ENCODE peak calls at places on chromosomes 11 and 22, in four cellular contexts. K, J, L and M are unnamed samples.

GRCh38 chr11:66011785-66012303 is at the start of gene CST6:
- DNase-seq in J (no peak), K (peak; percentile 69), L (peak; percentile 63), M (no peak)

GRCh38 chr11:69443968-69444364 is 37.5 kb upstream of the LINC01488 start:
- DNase-seq in L (no peak), J (peak; percentile 58), K (no peak), M (peak; percentile 55)

GRCh38 chr22:48417143-48418070 is 1410.3 kb downstream of the BRD1 start:
- DNase-seq in K (no peak), L (no peak), J (no peak), M (no peak)

GRCh38 chr11:125938418-125938817 is 7.4 kb upstream of the VSIG10L2 start:
- DNase-seq in J (no peak), L (peak; percentile 29), K (peak; percentile 31), M (peak; percentile 21)

GRCh38 chr11:86128914-86129313 is 60.0 kb upstream of the PICALM start:
- DNase-seq in L (no peak), K (no peak), J (no peak), M (no peak)

GRCh38 chr11:9704037-9704436 is 40.2 kb downstream of the SWAP70 start:
- DNase-seq in K (no peak), L (no peak), J (no peak), M (no peak)

GRCh38 chr11:130418756-130419155 is 9.7 kb downstream of the ADAMTS8 start:
- DNase-seq in K (no peak), L (no peak), J (peak; percentile 82), M (no peak)

GRCh38 chr11:70521475-70522260 is 123.3 kb downstream of the CTTN start:
- DNase-seq in J (no peak), L (no peak), K (no peak), M (no peak)

GRCh38 chr11:121520243-121521144 is 67.7 kb upstream of the SORL1-AS1 start:
- DNase-seq in J (peak; percentile 89), K (no peak), L (no peak), M (no peak)

GRCh38 chr11:116219171-116219635 is 553.6 kb downstream of the BUD13 start:
- DNase-seq in J (no peak), L (no peak), K (no peak), M (no peak)

GRCh38 chr11:3905080-3905953 is 49.9 kb downstream of the STIM1 start:
- DNase-seq in K (no peak), J (peak; percentile 76), L (no peak), M (peak; percentile 34)

GRCh38 chr22:21457023-21457787 is 10.0 kb upstream of the TMEM191C start:
- DNase-seq in K (no peak), L (peak; percentile 27), J (peak; percentile 71), M (no peak)

GRCh38 chr11:2509481-2510001 is 64.7 kb downstream of the KCNQ1 start:
- DNase-seq in K (no peak), L (peak; percentile 22), J (no peak), M (no peak)

GRCh38 chr11:32162906-32163305 is 72.0 kb downstream of the RCN1 start:
- DNase-seq in K (no peak), J (no peak), L (no peak), M (no peak)

DNA sequence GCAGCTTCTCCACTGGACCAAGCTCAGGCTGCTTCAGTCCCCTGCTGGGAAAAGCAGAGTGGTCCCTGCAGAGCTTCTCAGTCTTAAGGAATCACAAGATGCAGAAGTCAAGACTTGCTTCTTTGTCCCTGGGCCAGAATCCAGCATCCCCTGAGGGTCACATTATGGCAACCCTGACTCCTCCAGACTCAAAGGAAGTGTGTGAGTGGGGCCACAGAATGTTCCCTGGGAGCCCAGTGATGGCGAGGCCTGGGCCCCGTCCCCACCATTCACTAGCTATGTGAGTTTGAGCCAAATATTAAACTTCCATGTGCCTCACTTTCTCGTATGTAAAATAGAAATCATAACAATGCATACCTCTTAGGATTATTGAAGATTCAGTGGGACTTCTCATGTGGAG is 122.2 kb upstream of the NCAM1 start:
- DNase-seq in L (no peak), K (no peak), J (no peak), M (no peak)
- H2AK5ac ChIP-seq in L (no peak overlapping the region), K (no peak overlapping the region), J (no peak overlapping the region), M (no peak overlapping the region)

DNA sequence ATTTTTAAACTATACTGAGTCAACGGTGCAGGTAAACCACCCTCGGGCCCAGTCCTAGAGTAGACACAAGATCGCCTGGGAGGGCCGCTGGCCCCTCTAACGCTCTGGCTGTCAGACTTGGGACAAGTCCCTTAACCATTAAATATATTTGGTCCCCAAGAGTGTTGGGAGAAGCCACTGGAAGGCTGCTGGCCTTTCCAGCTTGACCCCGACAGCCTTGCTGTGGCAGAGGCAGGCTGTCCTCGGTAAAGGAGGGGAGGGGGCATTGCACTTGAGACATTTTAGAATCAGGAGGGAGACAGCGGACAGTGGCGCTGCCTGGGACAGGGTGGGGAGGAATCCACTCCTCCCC is 28.8 kb downstream of the APOL1 start:
- DNase-seq in J (no peak), L (no peak), K (no peak), M (no peak)
- H2BK120ac ChIP-seq in J (no peak overlapping the region), L (no peak overlapping the region), K (no peak overlapping the region), M (no peak overlapping the region)

GRCh38 chr11:45664376-45665205 is 831 bp downstream of the CHST1 start:
- DNase-seq in J (no peak), K (peak; percentile 62), L (no peak), M (no peak)
- H3K27ac ChIP-seq in J (no peak overlapping the region), K (no peak overlapping the region), L (no peak overlapping the region), M (no peak overlapping the region)

GRCh38 chr11:22456993-22457748 is 119.0 kb downstream of the SLC17A6 start:
- DNase-seq in L (no peak), J (no peak), K (no peak), M (peak; percentile 17)
- H2AK5ac ChIP-seq in L (no peak overlapping the region), J (no peak overlapping the region), K (no peak overlapping the region), M (no peak overlapping the region)

DNA sequence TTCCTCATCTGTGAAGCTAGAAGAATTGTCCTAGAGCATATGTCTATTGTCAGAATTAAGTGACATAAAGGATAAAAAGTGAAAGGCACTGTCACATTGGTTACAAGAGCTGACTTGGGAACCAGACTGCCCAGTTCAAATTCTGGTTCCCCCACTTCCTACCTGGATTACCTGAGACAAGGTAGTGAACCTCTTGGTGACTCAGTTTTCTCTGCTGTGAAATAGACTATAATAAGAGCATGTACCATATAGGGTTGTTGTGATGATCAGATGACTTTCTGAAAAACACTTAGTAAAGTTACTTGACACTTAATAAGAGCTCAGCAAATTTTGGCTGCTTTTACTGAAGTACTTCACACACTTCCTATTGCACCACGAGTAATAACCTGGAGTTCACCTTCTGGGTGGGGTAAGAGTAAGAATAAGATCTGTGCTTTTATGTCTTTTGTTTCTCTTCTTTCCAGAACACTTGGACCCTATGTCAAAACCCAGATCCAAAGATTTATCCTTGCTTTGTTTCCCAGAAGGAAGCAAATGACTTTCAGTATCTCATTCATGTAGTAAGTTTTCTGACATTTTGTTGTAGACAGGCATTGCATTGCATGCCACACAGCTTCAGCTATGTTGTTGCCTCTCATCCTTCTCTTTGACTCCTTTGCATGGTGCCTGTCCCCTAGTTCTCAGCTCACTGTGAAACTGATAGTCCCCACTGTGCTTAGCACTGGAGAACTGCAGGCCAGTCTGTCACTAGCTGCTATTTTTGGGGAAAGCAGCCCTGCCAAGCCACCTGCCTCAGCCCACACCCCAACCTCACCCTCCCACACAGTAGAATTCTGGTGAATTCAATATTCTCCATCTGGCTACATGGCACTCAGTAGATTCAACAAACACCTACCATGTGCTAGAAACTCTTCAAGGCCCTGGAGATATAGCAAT is 121.8 kb upstream of the POU2AF2 start:
- DNase-seq in K (no peak), L (no peak), J (no peak), M (no peak)
- H2BK120ac ChIP-seq in K (no peak overlapping the region), L (no peak overlapping the region), J (no peak overlapping the region), M (no peak overlapping the region)

DNA sequence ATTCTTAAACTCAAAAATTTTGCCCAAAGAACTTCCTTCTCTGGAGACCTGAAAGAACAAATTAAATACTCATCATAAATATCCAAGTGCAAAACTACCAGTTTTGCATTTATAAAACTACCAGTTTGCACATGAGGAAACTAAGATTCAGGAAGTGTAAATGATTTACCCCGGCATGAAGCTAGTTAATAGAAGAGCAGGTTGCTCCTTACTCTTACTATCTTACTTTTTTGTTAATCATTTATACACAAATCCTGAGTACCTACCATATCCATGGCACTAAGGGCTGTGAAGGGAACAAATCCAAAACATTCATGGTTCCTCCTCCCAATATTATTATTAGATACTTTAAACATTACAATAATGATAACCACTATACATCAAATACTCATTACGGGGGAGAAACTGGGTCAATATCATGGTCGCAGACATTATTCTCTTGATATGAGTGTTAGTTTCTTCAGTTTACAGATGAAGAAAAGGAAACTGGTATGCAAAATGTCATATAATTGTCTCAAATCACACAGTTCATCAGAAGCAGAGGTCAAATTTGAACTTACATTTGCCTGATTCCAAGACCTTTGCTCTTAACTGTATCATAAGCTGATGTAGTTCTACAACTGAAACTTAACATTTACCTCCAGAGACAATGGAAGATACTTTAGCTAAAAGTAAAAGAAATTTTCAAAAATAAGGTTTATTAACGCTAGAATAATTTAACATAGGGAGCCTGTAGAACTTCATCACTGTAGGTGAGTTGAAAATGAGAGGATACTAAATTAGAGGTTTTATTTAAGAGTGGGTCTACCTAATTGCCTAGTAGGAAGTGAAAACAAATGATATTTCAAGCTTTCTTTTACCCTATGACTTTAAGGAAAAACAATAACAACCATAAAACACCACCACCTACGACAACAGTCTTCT is 74.5 kb downstream of the FAM76B start:
- DNase-seq in L (no peak), J (no peak), K (no peak), M (no peak)
- H3K27ac ChIP-seq in L (no peak overlapping the region), J (no peak overlapping the region), K (no peak overlapping the region), M (no peak overlapping the region)

DNA sequence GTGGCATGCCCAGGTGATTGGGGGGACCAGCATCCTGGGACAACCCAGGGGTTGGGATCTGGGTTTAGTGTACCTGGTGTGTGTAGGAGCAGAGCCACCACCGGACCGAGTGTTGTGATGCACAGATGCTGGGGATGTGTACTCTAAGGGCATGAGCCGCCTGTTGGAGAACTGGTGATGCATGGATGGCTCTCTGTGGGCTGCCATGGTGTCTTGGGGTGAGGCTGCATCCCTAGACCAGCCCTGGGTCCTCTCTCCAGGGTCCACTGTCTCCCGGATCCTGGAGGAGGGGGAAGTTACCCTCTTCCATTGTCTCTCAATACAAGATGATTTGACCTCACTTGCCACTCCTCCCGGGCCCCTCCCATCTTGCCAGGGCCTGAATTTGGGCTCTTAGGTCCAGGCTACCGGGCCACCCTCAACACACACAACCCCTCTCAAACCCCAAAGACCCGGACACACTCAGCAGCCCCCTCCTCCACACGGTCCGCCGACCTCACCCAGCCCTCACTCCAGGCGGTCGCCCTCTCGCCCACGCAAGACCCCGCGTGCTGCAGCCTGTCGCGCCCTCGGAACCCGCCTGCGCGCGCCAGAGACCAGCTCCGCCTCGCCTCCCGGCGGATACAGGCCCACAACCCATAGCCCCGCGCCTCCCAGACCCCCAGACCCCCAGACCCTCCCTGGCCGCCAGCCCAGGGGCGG is 578 bp downstream of the LRRC75B start:
- DNase-seq in L (peak; percentile 55), K (peak; percentile 66), J (no peak), M (peak; percentile 64)
- H2AK5ac ChIP-seq in L (no peak overlapping the region), K (peak overlapping the region; percentile 48), J (no peak overlapping the region), M (no peak overlapping the region)